ENCODE peak calls at places on chromosome 6, in five cellular contexts. U is OCI-M1, D is upper lobe of left lung, Q is T-helper 17 cell, F is C1 segment of cervical spinal cord. B is an unnamed sample.

GRCh38 chr6:109595998-109596397 is 95.0 kb downstream of the AK9 start:
- DNase-seq in Q (no peak), F (no peak), U (peak; percentile 62), D (peak; percentile 22), B (peak; percentile 11)

GRCh38 chr6:452301-453067 is 60.9 kb downstream of the IRF4 start:
- DNase-seq in U (no peak), F (no peak), Q (no peak), D (no peak), B (no peak)

GRCh38 chr6:36463686-36464085 is 20.9 kb downstream of the KCTD20 start:
- DNase-seq in Q (no peak), D (no peak), U (no peak), F (no peak), B (no peak)

GRCh38 chr6:36336779-36337194 is at the start of gene BNIP5:
- DNase-seq in Q (no peak), F (no peak), U (peak; percentile 31), D (no peak), B (no peak)

GRCh38 chr6:5082487-5083306 is 2.4 kb upstream of the PPP1R3G start:
- DNase-seq in U (no peak), Q (no peak), D (no peak), F (no peak), B (no peak)

GRCh38 chr6:39812853-39813533 is 20.8 kb downstream of the DAAM2 start:
- DNase-seq in D (peak; percentile 70), U (peak; percentile 4), F (no peak), Q (no peak), B (peak; percentile 39)

GRCh38 chr6:63395388-63395787 is 75.6 kb upstream of the LGSN start:
- DNase-seq in Q (no peak), F (no peak), U (no peak), D (no peak), B (no peak)

GRCh38 chr6:135880066-135880972 is 28.8 kb downstream of the PDE7B start:
- DNase-seq in F (no peak), U (peak; percentile 84), Q (peak; percentile 10), D (no peak), B (peak; percentile 46)

GRCh38 chr6:140269766-140270165 is 895.3 kb upstream of the CITED2 start:
- DNase-seq in U (peak; percentile 15), D (no peak), Q (no peak), F (no peak), B (no peak)

GRCh38 chr6:159988983-159989454 is 20.1 kb downstream of the IGF2R start:
- DNase-seq in U (peak; percentile 83), Q (no peak), F (no peak), D (peak; percentile 62), B (no peak)

GRCh38 chr6:13354331-13355042 is 26.1 kb upstream of the TBC1D7 start:
- DNase-seq in Q (no peak), U (peak; percentile 94), D (no peak), F (no peak), B (peak; percentile 43)

GRCh38 chr6:169106176-169106575 is 147.5 kb downstream of the THBS2 start:
- DNase-seq in F (no peak), Q (no peak), D (no peak), U (no peak), B (no peak)

GRCh38 chr6:132114201-132114860 is 163.2 kb upstream of the CCN2 start:
- DNase-seq in F (no peak), Q (no peak), U (no peak), D (no peak), B (no peak)

GRCh38 chr6:4573958-4574481 is 202.2 kb upstream of the CDYL start:
- DNase-seq in Q (no peak), U (no peak), D (no peak), F (no peak), B (no peak)

GRCh38 chr6:90040931-90041330 is 146.7 kb downstream of the GJA10 start:
- DNase-seq in Q (no peak), D (no peak), F (no peak), U (no peak), B (no peak)

GRCh38 chr6:154805288-154805911 is 72.2 kb downstream of the SCAF8 start:
- DNase-seq in D (no peak), U (peak; percentile 72), Q (no peak), F (no peak), B (peak; percentile 45)

GRCh38 chr6:123415844-123416468 is 220.8 kb downstream of the TRDN start:
- DNase-seq in D (peak; percentile 33), U (peak; percentile 87), F (peak; percentile 1), Q (no peak), B (peak; percentile 26)

GRCh38 chr6:154732538-154732823 is 735 bp upstream of the SCAF8 start:
- DNase-seq in U (no peak), D (no peak), Q (no peak), F (no peak), B (no peak)

GRCh38 chr6:3358413-3359090 is 98.3 kb downstream of the SLC22A23 start:
- DNase-seq in U (no peak), D (no peak), Q (no peak), F (no peak), B (no peak)

GRCh38 chr6:7587631-7588100 is 2.3 kb upstream of the SNRNP48 start:
- DNase-seq in F (no peak), Q (no peak), D (no peak), U (peak; percentile 38), B (no peak)

GRCh38 chr6:21820442-21820841 is 226.9 kb downstream of the SOX4 start:
- DNase-seq in D (no peak), U (no peak), Q (no peak), F (no peak), B (no peak)

GRCh38 chr6:72858204-72858603 is 236.3 kb downstream of the KCNQ5 start:
- DNase-seq in D (no peak), U (no peak), Q (no peak), F (no peak), B (no peak)

GRCh38 chr6:158654498-158654897 is 4.6 kb downstream of the SYTL3 start:
- DNase-seq in F (peak; percentile 59), U (no peak), D (peak; percentile 87), Q (no peak), B (no peak)

GRCh38 chr6:128246472-128246871 is 273.9 kb downstream of the PTPRK start:
- DNase-seq in Q (no peak), D (peak; percentile 21), F (no peak), U (no peak), B (no peak)

GRCh38 chr6:49540614-49541013 is 9.9 kb upstream of the C6orf141 start:
- DNase-seq in U (no peak), Q (no peak), D (no peak), F (no peak), B (no peak)

GRCh38 chr6:34982424-34982852 is 93.4 kb downstream of the ANKS1A start:
- DNase-seq in Q (no peak), D (no peak), F (no peak), U (peak; percentile 29), B (no peak)

GRCh38 chr6:168120390-168121307 is 41.6 kb upstream of the FRMD1 start:
- DNase-seq in F (no peak), D (peak; percentile 11), Q (no peak), U (no peak), B (no peak)

GRCh38 chr6:624979-625378 is 31.9 kb downstream of the HUS1B start:
- DNase-seq in D (no peak), Q (no peak), F (no peak), U (peak; percentile 48), B (no peak)

GRCh38 chr6:107656381-107656780 is 166.5 kb downstream of the SOBP start:
- DNase-seq in Q (no peak), D (no peak), U (no peak), F (no peak), B (no peak)

GRCh38 chr6:14453712-14454466 is 336.3 kb downstream of the CD83 start:
- DNase-seq in U (no peak), D (no peak), F (no peak), Q (no peak), B (no peak)

GRCh38 chr6:98958791-98959190 is 11.0 kb upstream of the FBXL4 start:
- DNase-seq in F (no peak), D (no peak), U (no peak), Q (no peak), B (no peak)

GRCh38 chr6:55957961-55958422 is 82.6 kb upstream of the BMP5 start:
- DNase-seq in D (no peak), Q (no peak), U (no peak), F (no peak), B (no peak)